ENCODE peak calls at places on chromosomes 12 and 14, in four cellular contexts. One of them, this sample, is unnamed.

GRCh38 chr12:3483089-3483488 is 7.9 kb upstream of the PRMT8 start:
- DNase-seq in K562: no peak
- DNase-seq in GM12878: no peak
- DNase-seq in IMR-90: no peak
- DNase-seq in this sample: no peak

GRCh38 chr12:2057041-2057792 is 4.4 kb downstream of the CACNA1C start:
- DNase-seq in K562: peak; percentile 59
- DNase-seq in GM12878: no peak
- DNase-seq in IMR-90: peak; percentile 62
- DNase-seq in this sample: peak; percentile 75

GRCh38 chr12:48454675-48455074 is 17.7 kb upstream of the ANP32D start:
- DNase-seq in GM12878: no peak
- DNase-seq in IMR-90: peak; percentile 8
- DNase-seq in K562: no peak
- DNase-seq in this sample: no peak

GRCh38 chr12:57001448-57001906 is 4.9 kb downstream of the ZBTB39 start:
- DNase-seq in K562: peak; percentile 82
- DNase-seq in GM12878: no peak
- DNase-seq in IMR-90: peak; percentile 60
- DNase-seq in this sample: peak; percentile 77

GRCh38 chr12:124713436-124714082 is 146.1 kb upstream of the NCOR2 start:
- DNase-seq in IMR-90: peak; percentile 89
- DNase-seq in K562: no peak
- DNase-seq in GM12878: peak; percentile 93
- DNase-seq in this sample: peak; percentile 63

GRCh38 chr14:84343637-84344036 is 1186.3 kb upstream of the FLRT2 start:
- DNase-seq in K562: no peak
- DNase-seq in GM12878: no peak
- DNase-seq in IMR-90: peak; percentile 70
- DNase-seq in this sample: no peak

GRCh38 chr12:131695968-131696367 is 14.9 kb upstream of the SFSWAP start:
- DNase-seq in IMR-90: no peak
- DNase-seq in GM12878: no peak
- DNase-seq in K562: no peak
- DNase-seq in this sample: no peak

GRCh38 chr14:75344396-75344795 is 65.8 kb downstream of the FOS start:
- DNase-seq in K562: no peak
- DNase-seq in IMR-90: no peak
- DNase-seq in GM12878: no peak
- DNase-seq in this sample: no peak

GRCh38 chr12:21642707-21643389 is 14.8 kb downstream of the LDHB start:
- DNase-seq in GM12878: no peak
- DNase-seq in IMR-90: peak; percentile 31
- DNase-seq in K562: no peak
- DNase-seq in this sample: no peak

GRCh38 chr12:51749201-51749985 is 99.1 kb downstream of the FIGNL2 start:
- DNase-seq in IMR-90: no peak
- DNase-seq in GM12878: no peak
- DNase-seq in K562: no peak
- DNase-seq in this sample: no peak

GRCh38 chr12:65098364-65098763 is 22.7 kb downstream of the WIF1 start:
- DNase-seq in IMR-90: no peak
- DNase-seq in K562: no peak
- DNase-seq in GM12878: no peak
- DNase-seq in this sample: no peak

GRCh38 chr14:68569546-68569908 is 223.3 kb downstream of the ZFP36L1 start:
- DNase-seq in GM12878: no peak
- DNase-seq in IMR-90: no peak
- DNase-seq in K562: no peak
- DNase-seq in this sample: no peak

GRCh38 chr12:28413455-28414109 is 223.3 kb downstream of the CCDC91 start:
- DNase-seq in K562: no peak
- DNase-seq in IMR-90: no peak
- DNase-seq in GM12878: no peak
- DNase-seq in this sample: no peak

GRCh38 chr12:52221912-52222457 is 11.1 kb upstream of the KRT7 start:
- DNase-seq in GM12878: no peak
- DNase-seq in K562: peak; percentile 56
- DNase-seq in IMR-90: peak; percentile 25
- DNase-seq in this sample: no peak

GRCh38 chr14:104107101-104107581 is 21.6 kb downstream of the ASPG start:
- DNase-seq in K562: no peak
- DNase-seq in GM12878: no peak
- DNase-seq in IMR-90: no peak
- DNase-seq in this sample: no peak

GRCh38 chr12:14619731-14620501 is 52.2 kb upstream of the PLBD1 start:
- DNase-seq in GM12878: no peak
- DNase-seq in K562: no peak
- DNase-seq in IMR-90: no peak
- DNase-seq in this sample: no peak

GRCh38 chr12:94872671-94873367 is 130.7 kb downstream of the NDUFA12 start:
- DNase-seq in IMR-90: no peak
- DNase-seq in K562: no peak
- DNase-seq in GM12878: no peak
- DNase-seq in this sample: peak; percentile 67

GRCh38 chr12:104957388-104958008 is 592 bp downstream of the SLC41A2 start:
- DNase-seq in IMR-90: no peak
- DNase-seq in K562: no peak
- DNase-seq in GM12878: no peak
- DNase-seq in this sample: peak; percentile 77

GRCh38 chr12:16347391-16348298 is at the start of gene MGST1:
- DNase-seq in GM12878: peak; percentile 11
- DNase-seq in K562: peak; percentile 37
- DNase-seq in IMR-90: peak; percentile 59
- DNase-seq in this sample: peak; percentile 8

GRCh38 chr12:96233941-96234461 is 39.8 kb downstream of the ELK3 start:
- DNase-seq in IMR-90: peak; percentile 95
- DNase-seq in K562: no peak
- DNase-seq in GM12878: no peak
- DNase-seq in this sample: peak; percentile 53

GRCh38 chr14:71361335-71361734 is 454.1 kb downstream of the PCNX1 start:
- DNase-seq in K562: peak; percentile 38
- DNase-seq in IMR-90: peak; percentile 57
- DNase-seq in GM12878: no peak
- DNase-seq in this sample: no peak
- H3K27ac ChIP-seq in K562: peak overlapping the region; percentile 93
- H3K27ac ChIP-seq in IMR-90: no peak overlapping the region
- H3K27ac ChIP-seq in GM12878: peak overlapping the region; percentile 48
- H3K27ac ChIP-seq in this sample: peak overlapping the region; percentile 5

GRCh38 chr12:43847427-43847826 is 11.5 kb downstream of the TMEM117 start:
- DNase-seq in GM12878: no peak
- DNase-seq in K562: no peak
- DNase-seq in IMR-90: peak; percentile 41
- DNase-seq in this sample: no peak
- TF ChIP-seq RAD21 in GM12878: no peak
- TF ChIP-seq RAD21 in K562: no peak
- TF ChIP-seq RAD21 in IMR-90: no peak
- TF ChIP-seq RAD21 in this sample: no peak

GRCh38 chr14:66482873-66483272 is 3.3 kb upstream of the CCDC196 start:
- DNase-seq in IMR-90: no peak
- DNase-seq in GM12878: no peak
- DNase-seq in K562: no peak
- DNase-seq in this sample: no peak
- H3K27ac ChIP-seq in IMR-90: no peak overlapping the region
- H3K27ac ChIP-seq in GM12878: no peak overlapping the region
- H3K27ac ChIP-seq in K562: no peak overlapping the region
- H3K27ac ChIP-seq in this sample: no peak overlapping the region

GRCh38 chr14:19974844-19975243 is 547 bp upstream of the OR4K15 start:
- DNase-seq in K562: no peak
- DNase-seq in IMR-90: no peak
- DNase-seq in GM12878: no peak
- DNase-seq in this sample: no peak
- TF ChIP-seq RAD21 in K562: no peak
- TF ChIP-seq RAD21 in IMR-90: no peak
- TF ChIP-seq RAD21 in GM12878: no peak
- TF ChIP-seq RAD21 in this sample: no peak

GRCh38 chr14:95835331-95835730 is 41.3 kb upstream of the TUNAR start:
- DNase-seq in IMR-90: peak; percentile 3
- DNase-seq in K562: no peak
- DNase-seq in GM12878: no peak
- DNase-seq in this sample: no peak

GRCh38 chr14:95834491-95834890 is 42.1 kb upstream of the TUNAR start:
- DNase-seq in GM12878: no peak
- DNase-seq in K562: no peak
- DNase-seq in IMR-90: no peak
- DNase-seq in this sample: no peak

GRCh38 chr14:95841680-95842079 is 35.0 kb upstream of the TUNAR start:
- DNase-seq in GM12878: no peak
- DNase-seq in IMR-90: no peak
- DNase-seq in K562: no peak
- DNase-seq in this sample: no peak

GRCh38 chr14:95838862-95839261 is 37.8 kb upstream of the TUNAR start:
- DNase-seq in K562: no peak
- DNase-seq in GM12878: no peak
- DNase-seq in IMR-90: no peak
- DNase-seq in this sample: no peak

GRCh38 chr14:95840094-95840493 is 36.5 kb upstream of the TUNAR start:
- DNase-seq in K562: no peak
- DNase-seq in IMR-90: no peak
- DNase-seq in GM12878: no peak
- DNase-seq in this sample: no peak
- H3K27ac ChIP-seq in K562: no peak overlapping the region
- H3K27ac ChIP-seq in IMR-90: no peak overlapping the region
- H3K27ac ChIP-seq in GM12878: no peak overlapping the region
- H3K27ac ChIP-seq in this sample: no peak overlapping the region

GRCh38 chr14:48027115-48027514 is 351.7 kb upstream of the MDGA2 start:
- DNase-seq in K562: no peak
- DNase-seq in GM12878: no peak
- DNase-seq in IMR-90: no peak
- DNase-seq in this sample: no peak

GRCh38 chr14:48023881-48024280 is 348.5 kb upstream of the MDGA2 start:
- DNase-seq in K562: no peak
- DNase-seq in IMR-90: no peak
- DNase-seq in GM12878: no peak
- DNase-seq in this sample: no peak
- TF ChIP-seq RAD21 in K562: no peak
- TF ChIP-seq RAD21 in IMR-90: no peak
- TF ChIP-seq RAD21 in GM12878: no peak
- TF ChIP-seq RAD21 in this sample: no peak